ENCODE peak calls at places on chromosomes 4 and X, in six cellular contexts. T is HCT116, P is GM12878, V is HepG2, Y is K562, G is H1. S is an unnamed sample.

GRCh38 chrX:110317820-110318663 is at the start of gene AMMECR1:
- DNase-seq in P (no peak), T (peak; percentile 31), G (no peak), Y (peak; percentile 88), V (peak; percentile 44), S (peak; percentile 58)

GRCh38 chr4:38109370-38109769 is 149.2 kb downstream of the PTTG2 start:
- DNase-seq in G (no peak), T (no peak), P (no peak), Y (no peak), V (no peak), S (no peak)

GRCh38 chr4:139229534-139230039 is 50.4 kb downstream of the MGARP start:
- DNase-seq in P (no peak), Y (peak; percentile 27), G (no peak), T (peak; percentile 50), V (peak; percentile 50), S (no peak)

GRCh38 chr4:181475781-181476180 is 767.4 kb upstream of the TENM3 start:
- DNase-seq in V (no peak), G (no peak), Y (no peak), T (no peak), P (no peak), S (no peak)

GRCh38 chr4:123877561-123877960 is 481.0 kb downstream of the SPRY1 start:
- DNase-seq in V (no peak), G (no peak), Y (no peak), P (no peak), T (no peak), S (no peak)

GRCh38 chr4:2042947-2043395 is 16.2 kb upstream of the NAT8L start:
- DNase-seq in P (no peak), G (no peak), T (no peak), Y (no peak), V (no peak), S (no peak)

GRCh38 chrX:72245461-72246089 is 6.7 kb upstream of the ERCC6L start:
- DNase-seq in V (peak; percentile 37), G (no peak), Y (peak; percentile 71), T (peak; percentile 13), P (no peak), S (peak; percentile 55)

GRCh38 chrX:107673933-107674479 is 45.7 kb downstream of the PRPS1 start:
- DNase-seq in P (peak; percentile 79), G (no peak), Y (peak; percentile 50), T (no peak), V (no peak), S (no peak)

GRCh38 chrX:16155586-16155985 is 11.7 kb upstream of the MAGEB17 start:
- DNase-seq in Y (no peak), T (no peak), V (no peak), P (no peak), G (no peak), S (no peak)

GRCh38 chr4:69503558-69503957 is 7.9 kb upstream of the UGT2B4 start:
- DNase-seq in P (no peak), G (no peak), T (no peak), Y (no peak), V (no peak), S (no peak)

GRCh38 chr4:5965225-5965624 is 53.0 kb downstream of the C4orf50 start:
- DNase-seq in G (no peak), Y (no peak), P (no peak), T (no peak), V (no peak), S (no peak)
- TF ChIP-seq ZNF274 in G (no peak), Y (no peak), P (no peak), T (no peak), V (no peak), S (no peak)

GRCh38 chr4:137532869-137533236 is 559 bp upstream of the PCDH18 start:
- DNase-seq in T (no peak), G (no peak), P (no peak), V (no peak), Y (no peak), S (no peak)

GRCh38 chr4:137531951-137532868 is at the start of gene PCDH18:
- DNase-seq in V (no peak), P (peak; percentile 15), Y (no peak), G (peak; percentile 54), T (no peak), S (no peak)

GRCh38 chr4:137529432-137529831 is 2.9 kb downstream of the PCDH18 start:
- DNase-seq in G (no peak), P (no peak), V (no peak), Y (no peak), T (no peak), S (no peak)

GRCh38 chr4:137531121-137531520 is 1.2 kb downstream of the PCDH18 start:
- DNase-seq in T (no peak), V (no peak), P (no peak), G (no peak), Y (no peak), S (no peak)

GRCh38 chr4:137530176-137530575 is 2.1 kb downstream of the PCDH18 start:
- DNase-seq in G (no peak), P (no peak), T (no peak), V (no peak), Y (no peak), S (no peak)
- H3K4me3 ChIP-seq in G (peak overlapping the region; percentile 97), P (no peak overlapping the region), T (no peak overlapping the region), V (no peak overlapping the region), Y (no peak overlapping the region), S (no peak overlapping the region)

GRCh38 chrX:148417934-148418333 is 82.5 kb upstream of the AFF2 start:
- DNase-seq in G (no peak), P (no peak), Y (no peak), V (no peak), T (no peak), S (no peak)

GRCh38 chrX:148416931-148417330 is 83.5 kb upstream of the AFF2 start:
- DNase-seq in Y (no peak), T (no peak), G (no peak), V (no peak), P (no peak), S (no peak)

GRCh38 chrX:148426467-148426866 is 74.0 kb upstream of the AFF2 start:
- DNase-seq in G (peak; percentile 21), V (no peak), P (no peak), T (no peak), Y (no peak), S (peak; percentile 30)

GRCh38 chrX:148424570-148424969 is 75.8 kb upstream of the AFF2 start:
- DNase-seq in P (no peak), Y (no peak), V (no peak), T (no peak), G (no peak), S (no peak)

DNA sequence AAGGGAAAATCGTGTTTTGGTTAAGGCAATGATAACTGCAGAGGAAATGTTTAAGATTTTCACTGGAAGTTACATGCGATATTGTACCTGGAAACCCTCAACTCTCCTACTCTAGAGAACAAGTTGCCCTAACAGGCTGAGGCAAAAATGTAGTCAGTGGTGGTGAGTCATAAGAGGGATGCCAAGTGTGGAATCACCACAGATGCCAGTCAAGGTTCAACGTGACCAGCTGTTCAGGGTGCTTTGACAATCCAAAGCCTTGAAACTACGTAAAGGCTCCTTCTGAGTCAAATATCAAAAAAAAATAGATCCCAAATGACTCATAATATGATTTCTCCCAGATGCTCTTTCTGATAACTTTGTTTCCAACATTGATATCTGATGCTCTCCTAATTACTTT is 77.9 kb upstream of the AFF2 start:
- DNase-seq in G (no peak), Y (no peak), V (no peak), T (no peak), P (no peak), S (no peak)
- TF ChIP-seq ZNF274 in G (no peak), Y (no peak), V (no peak), T (no peak), P (no peak), S (no peak)

DNA sequence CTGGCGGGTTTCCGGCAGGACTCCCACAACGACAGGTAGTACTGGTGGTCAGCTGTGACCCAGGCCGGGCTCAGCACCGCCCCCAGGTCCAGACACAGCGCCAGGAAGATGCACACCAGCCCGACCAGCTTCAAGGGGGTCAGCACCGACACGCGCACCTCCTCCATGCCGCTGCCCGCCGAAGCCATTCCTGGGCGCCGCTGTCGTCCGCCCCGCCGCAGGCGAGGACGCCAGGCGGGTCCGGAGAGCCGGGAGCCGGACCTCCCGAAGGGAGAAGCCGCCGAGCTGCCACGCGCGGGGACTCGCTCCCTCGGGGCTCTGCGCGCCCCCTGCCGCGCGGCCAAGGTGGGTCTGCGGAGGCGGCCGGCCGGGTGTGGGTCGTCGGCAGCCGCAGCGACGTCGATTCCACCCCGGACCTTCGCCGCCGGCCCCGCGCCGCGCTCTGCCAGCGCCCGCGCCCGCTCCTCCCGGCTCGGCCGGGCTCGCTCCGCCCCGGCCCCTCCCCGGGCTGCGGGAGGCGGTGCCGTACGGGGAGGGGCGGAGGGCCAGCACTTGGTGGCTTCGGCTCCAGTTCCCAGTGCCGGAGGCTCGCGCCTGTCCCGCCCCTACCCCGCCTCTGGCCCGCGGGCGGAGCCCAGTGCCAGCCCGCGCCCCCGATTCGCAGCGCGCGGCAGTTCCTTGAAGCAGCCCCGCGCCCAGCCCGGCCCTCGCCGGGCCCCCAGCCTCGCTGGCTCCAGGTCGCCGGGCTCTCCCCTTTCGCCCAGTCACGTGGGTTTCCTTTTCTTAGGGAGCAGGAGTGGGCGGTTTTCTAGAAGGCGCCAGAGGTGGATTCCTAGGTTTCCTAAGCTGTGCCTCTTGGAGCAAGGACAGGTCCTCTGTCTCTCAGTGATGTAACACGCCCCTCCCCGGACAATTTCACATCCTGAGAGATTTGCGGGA is at the start of gene TMEM47:
- DNase-seq in T (no peak), V (no peak), P (no peak), Y (peak; percentile 53), G (peak; percentile 68), S (peak; percentile 74)
- H3K4me3 ChIP-seq in T (no peak within 1 kb of the TSS), V (no peak within 1 kb of the TSS), P (no peak within 1 kb of the TSS), Y (peak within 1 kb of the TSS; percentile 27), G (peak within 1 kb of the TSS; percentile 91), S (peak within 1 kb of the TSS; percentile 56)

GRCh38 chrX:9911479-9911878 is 55.7 kb upstream of the CLDN34 start:
- DNase-seq in V (no peak), T (no peak), P (no peak), G (no peak), Y (no peak), S (no peak)

GRCh38 chrX:9912341-9912740 is 54.8 kb upstream of the CLDN34 start:
- DNase-seq in G (no peak), T (no peak), Y (no peak), P (no peak), V (no peak), S (no peak)

GRCh38 chrX:9907645-9908387 is 59.3 kb upstream of the CLDN34 start:
- DNase-seq in P (no peak), G (no peak), Y (no peak), V (no peak), T (no peak), S (no peak)

GRCh38 chrX:9906919-9907318 is 60.2 kb upstream of the CLDN34 start:
- DNase-seq in T (no peak), P (no peak), Y (no peak), V (no peak), G (no peak), S (no peak)

DNA sequence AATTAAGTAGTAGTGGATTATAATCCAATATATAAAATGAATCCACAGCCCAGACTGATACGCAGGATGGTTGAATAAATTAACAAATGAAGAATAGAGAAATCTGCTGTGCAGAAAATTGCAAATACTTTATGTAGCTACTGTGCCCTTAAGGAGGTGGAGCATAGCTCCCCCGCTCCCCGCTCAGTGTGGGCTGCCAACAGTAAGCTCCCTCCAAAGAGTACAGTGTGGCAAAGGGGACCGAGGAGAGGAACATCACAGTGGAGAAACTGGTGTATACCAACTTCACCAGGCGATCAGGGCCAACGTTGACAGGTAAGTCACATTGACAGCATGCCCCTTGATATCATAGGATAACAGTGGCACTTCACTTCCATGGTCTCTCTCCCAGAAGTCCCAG is 57.9 kb upstream of the CLDN34 start:
- DNase-seq in Y (no peak), P (no peak), T (no peak), V (no peak), G (no peak), S (no peak)
- TF ChIP-seq ZNF274 in Y (no peak), P (no peak), T (no peak), V (no peak), G (no peak), S (no peak)

S was measured in NT2/D1.